ENCODE peak calls at places on chromosomes 1 and 21, in six cellular contexts. One of them, this sample, is unnamed.
A peak's percentile ranks its signal among the peaks of the same experiment; 100 is the strongest.

GRCh38 chr21:21612446-21612845 is 614.2 kb downstream of the NCAM2 start:
- DNase-seq in endodermal cell: peak; percentile 50
- DNase-seq in A673: peak; percentile 58
- DNase-seq in cardiac muscle cell: no peak
- DNase-seq in kidney: no peak
- DNase-seq in tibial nerve: no peak
- DNase-seq in this sample: no peak

GRCh38 chr1:37055631-37056030 is 21.3 kb upstream of the GRIK3 start:
- DNase-seq in endodermal cell: no peak
- DNase-seq in A673: no peak
- DNase-seq in cardiac muscle cell: no peak
- DNase-seq in kidney: no peak
- DNase-seq in tibial nerve: no peak
- DNase-seq in this sample: no peak

GRCh38 chr21:45430521-45431501 is 25.8 kb downstream of the COL18A1 start:
- DNase-seq in endodermal cell: peak; percentile 93
- DNase-seq in A673: no peak
- DNase-seq in cardiac muscle cell: peak; percentile 85
- DNase-seq in kidney: peak; percentile 87
- DNase-seq in tibial nerve: no peak
- DNase-seq in this sample: no peak

GRCh38 chr1:11806307-11806936 is 431 bp downstream of the CLCN6 start:
- DNase-seq in endodermal cell: peak; percentile 63
- DNase-seq in A673: peak; percentile 21
- DNase-seq in cardiac muscle cell: no peak
- DNase-seq in kidney: peak; percentile 8
- DNase-seq in tibial nerve: no peak
- DNase-seq in this sample: no peak

GRCh38 chr1:215807926-215808325 is 240.8 kb downstream of the KCTD3 start:
- DNase-seq in endodermal cell: no peak
- DNase-seq in A673: no peak
- DNase-seq in cardiac muscle cell: no peak
- DNase-seq in kidney: no peak
- DNase-seq in tibial nerve: no peak
- DNase-seq in this sample: no peak

GRCh38 chr1:40058453-40059291 is 18.1 kb downstream of the CAP1 start:
- DNase-seq in endodermal cell: no peak
- DNase-seq in A673: no peak
- DNase-seq in cardiac muscle cell: no peak
- DNase-seq in kidney: no peak
- DNase-seq in tibial nerve: no peak
- DNase-seq in this sample: no peak

GRCh38 chr1:32924881-32925344 is 23.7 kb upstream of the TMEM54 start:
- DNase-seq in endodermal cell: peak; percentile 89
- DNase-seq in A673: no peak
- DNase-seq in cardiac muscle cell: peak; percentile 73
- DNase-seq in kidney: no peak
- DNase-seq in tibial nerve: no peak
- DNase-seq in this sample: no peak

GRCh38 chr1:201734776-201735175 is 94.2 kb upstream of the IPO9 start:
- DNase-seq in endodermal cell: no peak
- DNase-seq in A673: no peak
- DNase-seq in cardiac muscle cell: no peak
- DNase-seq in kidney: no peak
- DNase-seq in tibial nerve: no peak
- DNase-seq in this sample: no peak

GRCh38 chr1:199422206-199422605 is 605.3 kb upstream of the NR5A2 start:
- DNase-seq in endodermal cell: peak; percentile 82
- DNase-seq in A673: peak; percentile 76
- DNase-seq in cardiac muscle cell: peak; percentile 6
- DNase-seq in kidney: no peak
- DNase-seq in tibial nerve: no peak
- DNase-seq in this sample: no peak

GRCh38 chr1:235821361-235821981 is 45.2 kb downstream of the LYST start:
- DNase-seq in endodermal cell: no peak
- DNase-seq in A673: no peak
- DNase-seq in cardiac muscle cell: no peak
- DNase-seq in kidney: no peak
- DNase-seq in tibial nerve: no peak
- DNase-seq in this sample: no peak

GRCh38 chr1:14598498-14599172 is at the start of gene KAZN:
- DNase-seq in endodermal cell: peak; percentile 91
- DNase-seq in A673: peak; percentile 66
- DNase-seq in cardiac muscle cell: peak; percentile 87
- DNase-seq in kidney: peak; percentile 85
- DNase-seq in tibial nerve: no peak
- DNase-seq in this sample: no peak

GRCh38 chr1:207030522-207031009 is 2.0 kb downstream of the C1orf116 start:
- DNase-seq in endodermal cell: no peak
- DNase-seq in A673: no peak
- DNase-seq in cardiac muscle cell: no peak
- DNase-seq in kidney: no peak
- DNase-seq in tibial nerve: no peak
- DNase-seq in this sample: no peak

GRCh38 chr21:34690041-34690792 is 21.4 kb downstream of the CLIC6 start:
- DNase-seq in endodermal cell: peak; percentile 48
- DNase-seq in A673: no peak
- DNase-seq in cardiac muscle cell: no peak
- DNase-seq in kidney: no peak
- DNase-seq in tibial nerve: no peak
- DNase-seq in this sample: no peak

GRCh38 chr21:15401331-15401730 is 328.5 kb upstream of the USP25 start:
- DNase-seq in endodermal cell: no peak
- DNase-seq in A673: no peak
- DNase-seq in cardiac muscle cell: no peak
- DNase-seq in kidney: no peak
- DNase-seq in tibial nerve: no peak
- DNase-seq in this sample: no peak

GRCh38 chr1:175015243-175015642 is 8.0 kb downstream of the MRPS14 start:
- DNase-seq in endodermal cell: no peak
- DNase-seq in A673: no peak
- DNase-seq in cardiac muscle cell: no peak
- DNase-seq in kidney: no peak
- DNase-seq in tibial nerve: no peak
- DNase-seq in this sample: no peak

GRCh38 chr1:65066379-65066765 is 81.6 kb upstream of the AK4 start:
- DNase-seq in endodermal cell: no peak
- DNase-seq in A673: no peak
- DNase-seq in cardiac muscle cell: no peak
- DNase-seq in kidney: no peak
- DNase-seq in tibial nerve: no peak
- DNase-seq in this sample: no peak

GRCh38 chr21:25586242-25586805 is 21.0 kb downstream of the MRPL39 start:
- DNase-seq in endodermal cell: no peak
- DNase-seq in A673: no peak
- DNase-seq in cardiac muscle cell: no peak
- DNase-seq in kidney: no peak
- DNase-seq in tibial nerve: no peak
- DNase-seq in this sample: no peak

GRCh38 chr1:246971322-246971721 is 36.5 kb downstream of the ZNF695 start:
- DNase-seq in endodermal cell: peak; percentile 88
- DNase-seq in A673: peak; percentile 65
- DNase-seq in cardiac muscle cell: peak; percentile 1
- DNase-seq in kidney: no peak
- DNase-seq in tibial nerve: no peak
- DNase-seq in this sample: peak; percentile 35

GRCh38 chr1:206556748-206557635 is 49.7 kb downstream of the RASSF5 start:
- DNase-seq in endodermal cell: peak; percentile 90
- DNase-seq in A673: peak; percentile 50
- DNase-seq in cardiac muscle cell: peak; percentile 81
- DNase-seq in kidney: peak; percentile 94
- DNase-seq in tibial nerve: peak; percentile 59
- DNase-seq in this sample: peak; percentile 74

GRCh38 chr1:209364716-209365115 is 218.8 kb upstream of the CAMK1G start:
- DNase-seq in endodermal cell: no peak
- DNase-seq in A673: no peak
- DNase-seq in cardiac muscle cell: no peak
- DNase-seq in kidney: no peak
- DNase-seq in tibial nerve: no peak
- DNase-seq in this sample: no peak

GRCh38 chr1:114428083-114428754 is 82.8 kb downstream of the TRIM33 start:
- DNase-seq in endodermal cell: no peak
- DNase-seq in A673: peak; percentile 32
- DNase-seq in cardiac muscle cell: peak; percentile 6
- DNase-seq in kidney: no peak
- DNase-seq in tibial nerve: no peak
- DNase-seq in this sample: peak; percentile 28

GRCh38 chr1:201566529-201566823 is 27.5 kb downstream of the NAV1 start:
- DNase-seq in endodermal cell: no peak
- DNase-seq in A673: no peak
- DNase-seq in cardiac muscle cell: no peak
- DNase-seq in kidney: no peak
- DNase-seq in tibial nerve: no peak
- DNase-seq in this sample: no peak

GRCh38 chr1:181251001-181251712 is 162.7 kb downstream of the IER5 start:
- DNase-seq in endodermal cell: no peak
- DNase-seq in A673: peak; percentile 16
- DNase-seq in cardiac muscle cell: no peak
- DNase-seq in kidney: no peak
- DNase-seq in tibial nerve: no peak
- DNase-seq in this sample: no peak

GRCh38 chr1:153345187-153346066 is 3.2 kb downstream of the PGLYRP4 start:
- DNase-seq in endodermal cell: no peak
- DNase-seq in A673: no peak
- DNase-seq in cardiac muscle cell: no peak
- DNase-seq in kidney: no peak
- DNase-seq in tibial nerve: no peak
- DNase-seq in this sample: no peak

GRCh38 chr1:19034721-19035120 is 78.2 kb upstream of the IFFO2 start:
- DNase-seq in endodermal cell: no peak
- DNase-seq in A673: no peak
- DNase-seq in cardiac muscle cell: no peak
- DNase-seq in kidney: peak; percentile 59
- DNase-seq in tibial nerve: no peak
- DNase-seq in this sample: no peak

GRCh38 chr1:43143441-43143888 is 28.6 kb downstream of the EBNA1BP2 start:
- DNase-seq in endodermal cell: peak; percentile 87
- DNase-seq in A673: peak; percentile 43
- DNase-seq in cardiac muscle cell: no peak
- DNase-seq in kidney: no peak
- DNase-seq in tibial nerve: no peak
- DNase-seq in this sample: no peak

GRCh38 chr1:235502601-235503332 is 1.5 kb downstream of the B3GALNT2 start:
- DNase-seq in endodermal cell: no peak
- DNase-seq in A673: no peak
- DNase-seq in cardiac muscle cell: no peak
- DNase-seq in kidney: no peak
- DNase-seq in tibial nerve: no peak
- DNase-seq in this sample: no peak

GRCh38 chr1:59736744-59737143 is 78.0 kb upstream of the HOOK1 start:
- DNase-seq in endodermal cell: no peak
- DNase-seq in A673: no peak
- DNase-seq in cardiac muscle cell: no peak
- DNase-seq in kidney: no peak
- DNase-seq in tibial nerve: no peak
- DNase-seq in this sample: no peak

GRCh38 chr1:1069711-1070676 is 4.1 kb downstream of the RNF223 start:
- DNase-seq in endodermal cell: no peak
- DNase-seq in A673: no peak
- DNase-seq in cardiac muscle cell: peak; percentile 36
- DNase-seq in kidney: peak; percentile 91
- DNase-seq in tibial nerve: no peak
- DNase-seq in this sample: no peak

GRCh38 chr1:230105754-230106625 is 39.0 kb downstream of the GALNT2 start:
- DNase-seq in endodermal cell: no peak
- DNase-seq in A673: no peak
- DNase-seq in cardiac muscle cell: no peak
- DNase-seq in kidney: no peak
- DNase-seq in tibial nerve: no peak
- DNase-seq in this sample: no peak
- H3K4me1 ChIP-seq in endodermal cell: peaks cover 10% of the 10 kb centered on the region
- H3K4me1 ChIP-seq in A673: peaks cover 73% of the 10 kb centered on the region
- H3K4me1 ChIP-seq in cardiac muscle cell: peaks cover 46% of the 10 kb centered on the region
- H3K4me1 ChIP-seq in kidney: peaks cover 35% of the 10 kb centered on the region
- H3K4me1 ChIP-seq in tibial nerve: peaks cover 49% of the 10 kb centered on the region
- H3K4me1 ChIP-seq in this sample: peaks cover 34% of the 10 kb centered on the region

DNA sequence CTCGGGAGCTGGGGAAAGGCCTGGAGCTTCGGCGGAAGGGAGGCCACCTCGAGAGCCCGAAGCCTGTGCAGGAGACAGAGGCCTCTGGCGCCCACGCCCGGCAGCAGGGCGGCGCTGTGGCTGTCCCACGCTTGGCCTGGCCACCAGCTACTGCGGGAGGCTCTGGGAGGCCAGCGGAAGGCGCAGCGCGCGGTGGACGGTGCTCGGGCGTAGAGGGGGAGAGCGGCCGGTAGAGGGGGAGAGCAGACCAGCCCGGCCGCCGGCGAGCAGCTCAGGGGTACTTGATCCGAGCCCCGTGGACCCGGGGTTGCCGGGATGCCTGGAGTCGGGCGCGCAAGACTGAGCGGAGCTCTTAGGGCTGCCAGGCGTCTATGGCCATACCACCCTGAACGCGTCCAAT is 2.5 kb upstream of the ZNF678 start:
- DNase-seq in endodermal cell: no peak
- DNase-seq in A673: no peak
- DNase-seq in cardiac muscle cell: no peak
- DNase-seq in kidney: no peak
- DNase-seq in tibial nerve: no peak
- DNase-seq in this sample: no peak
- H3K4me3 ChIP-seq in endodermal cell: no peak overlapping the region
- H3K4me3 ChIP-seq in A673: no peak overlapping the region
- H3K4me3 ChIP-seq in cardiac muscle cell: no peak overlapping the region
- H3K4me3 ChIP-seq in kidney: no peak overlapping the region
- H3K4me3 ChIP-seq in tibial nerve: no peak overlapping the region
- H3K4me3 ChIP-seq in this sample: no peak overlapping the region

DNA sequence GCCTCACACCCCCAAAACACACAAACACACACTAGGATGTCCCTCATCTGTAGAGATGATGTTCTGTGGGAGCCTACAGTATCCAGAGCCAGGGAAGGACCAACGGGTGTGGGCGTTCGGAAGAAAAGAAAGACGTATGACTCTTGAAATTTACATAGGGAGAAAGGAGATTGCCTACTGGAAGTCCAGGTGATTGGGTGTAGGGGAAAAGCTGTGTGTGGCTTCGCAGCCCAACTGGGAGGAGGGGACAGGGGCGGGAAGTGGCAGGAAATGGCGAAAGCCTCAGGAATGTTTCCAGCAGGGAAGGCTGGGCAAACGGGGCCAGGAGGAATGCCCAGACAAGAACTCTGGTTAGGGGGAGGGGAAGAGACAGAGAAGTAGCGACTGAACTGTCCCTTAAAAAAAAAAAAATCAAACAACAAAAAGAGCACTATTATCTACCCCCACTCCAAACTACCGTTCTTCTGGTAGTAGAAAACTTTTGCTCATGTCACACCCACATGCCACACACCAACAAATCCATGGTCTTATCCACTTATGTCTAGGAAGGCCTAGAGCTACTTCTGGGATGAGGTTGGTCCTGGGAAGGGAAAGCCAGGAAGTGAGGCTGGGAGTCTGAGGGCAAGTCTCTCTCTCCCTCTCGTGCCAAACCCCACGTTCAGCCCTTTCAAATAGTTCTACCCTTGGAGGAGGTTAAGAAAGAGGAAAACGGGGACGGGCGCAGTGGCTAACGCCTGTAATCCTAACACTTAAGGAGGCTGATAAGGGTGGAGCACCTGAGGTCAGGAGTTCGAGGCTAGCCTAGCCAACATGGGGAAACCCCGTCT is 1.8 kb upstream of the CKS1B start:
- DNase-seq in endodermal cell: peak; percentile 98
- DNase-seq in A673: peak; percentile 86
- DNase-seq in cardiac muscle cell: peak; percentile 86
- DNase-seq in kidney: peak; percentile 94
- DNase-seq in tibial nerve: no peak
- DNase-seq in this sample: no peak
- H3K4me1 ChIP-seq in endodermal cell: peaks cover 6% of the 10 kb centered on the region
- H3K4me1 ChIP-seq in A673: peaks cover 63% of the 10 kb centered on the region
- H3K4me1 ChIP-seq in cardiac muscle cell: peaks cover 39% of the 10 kb centered on the region
- H3K4me1 ChIP-seq in kidney: peaks cover 30% of the 10 kb centered on the region
- H3K4me1 ChIP-seq in tibial nerve: peaks cover 46% of the 10 kb centered on the region
- H3K4me1 ChIP-seq in this sample: peaks cover 50% of the 10 kb centered on the region

GRCh38 chr1:89023026-89023425 is 360 bp upstream of the GBP3 start:
- DNase-seq in endodermal cell: no peak
- DNase-seq in A673: no peak
- DNase-seq in cardiac muscle cell: no peak
- DNase-seq in kidney: no peak
- DNase-seq in tibial nerve: no peak
- DNase-seq in this sample: no peak
- H3K4me3 ChIP-seq in endodermal cell: no peak overlapping the region
- H3K4me3 ChIP-seq in A673: peak overlapping the region; percentile 29
- H3K4me3 ChIP-seq in cardiac muscle cell: peak overlapping the region; percentile 6
- H3K4me3 ChIP-seq in kidney: peak overlapping the region; percentile 95
- H3K4me3 ChIP-seq in tibial nerve: peak overlapping the region; percentile 31
- H3K4me3 ChIP-seq in this sample: peak overlapping the region; percentile 98